ENCODE peak calls at places on chromosomes 4 and X, in five cellular contexts. G is OCI-LY7, M is NCI-H524 treated with DMSO at 0.1 percent for 48 hours, F is NCI-H460, N is T-helper 2 cell. J is an unnamed sample.
A peak's percentile ranks its signal among the peaks of the same experiment; 100 is the strongest.

GRCh38 chr4:173917255-173917960 is 366.1 kb downstream of the FBXO8 start:
- DNase-seq in M (no peak), F (no peak), N (no peak), G (no peak), J (no peak)

GRCh38 chrX:24479924-24480722 is 15.0 kb downstream of the PDK3 start:
- DNase-seq in N (peak; percentile 22), G (peak; percentile 69), F (no peak), M (no peak), J (no peak)

GRCh38 chr4:93384897-93385296 is 443.7 kb upstream of the ATOH1 start:
- DNase-seq in F (no peak), M (no peak), N (no peak), G (no peak), J (no peak)

GRCh38 chr4:40617903-40618302 is 11.8 kb downstream of the RBM47 start:
- DNase-seq in M (no peak), F (no peak), G (no peak), N (no peak), J (no peak)

GRCh38 chr4:20493761-20494353 is 206.4 kb upstream of the PACRGL start:
- DNase-seq in G (no peak), F (no peak), M (no peak), N (no peak), J (no peak)

GRCh38 chr4:69056921-69057562 is 39.2 kb upstream of the UGT2B7 start:
- DNase-seq in N (no peak), M (no peak), G (no peak), F (no peak), J (no peak)

GRCh38 chr4:138188406-138189084 is 53.6 kb downstream of the SLC7A11 start:
- DNase-seq in N (no peak), G (no peak), M (no peak), F (no peak), J (no peak)

GRCh38 chr4:37528161-37528560 is 158.0 kb downstream of the RELL1 start:
- DNase-seq in N (no peak), M (no peak), F (no peak), G (no peak), J (no peak)

GRCh38 chr4:121885115-121885514 is 14.8 kb upstream of the BBS7 start:
- DNase-seq in F (no peak), M (no peak), N (no peak), G (no peak), J (no peak)

GRCh38 chr4:115126487-115126886 is 13.1 kb upstream of the NDST4 start:
- DNase-seq in N (no peak), G (no peak), F (no peak), M (no peak), J (peak; percentile 77)

GRCh38 chr4:15004701-15005301 is 2.5 kb downstream of the CPEB2 start:
- DNase-seq in M (no peak), N (peak; percentile 13), G (peak; percentile 69), F (no peak), J (peak; percentile 0)